ENCODE peak calls at places on chromosomes 12 and 14, in four cellular contexts. B, K, N and W are unnamed samples. For H3K4me1, the result is how much of the 10 kb centered on the place peaks cover.

GRCh38 chr12:76083761-76084276 is 666 bp downstream of the NAP1L1 start:
- DNase-seq in B (peak), N (peak), K (peak), W (peak)

GRCh38 chr12:11885261-11886038 is 185.3 kb upstream of the BCL2L14 start:
- DNase-seq in B (no peak), N (no peak), K (peak), W (no peak)

GRCh38 chr12:117235261-117235660 is 45.0 kb upstream of the FBXO21 start:
- DNase-seq in K (no peak), B (no peak), N (peak), W (no peak)

GRCh38 chr14:98138666-98139065 is 1133.3 kb downstream of the BCL11B start:
- DNase-seq in K (no peak), B (no peak), N (peak), W (no peak)

GRCh38 chr12:13435535-13435934 is 239.0 kb downstream of the EMP1 start:
- DNase-seq in K (no peak), N (peak), B (no peak), W (no peak)

GRCh38 chr12:52364901-52365489 is 2.3 kb downstream of the KRT85 start:
- DNase-seq in B (no peak), K (no peak), N (no peak), W (no peak)

GRCh38 chr12:52674416-52674775 is 5.8 kb downstream of the KRT1 start:
- DNase-seq in K (no peak), B (no peak), N (no peak), W (no peak)

GRCh38 chr14:93006484-93007128 is 83.7 kb downstream of the CHGA start:
- DNase-seq in N (no peak), B (no peak), K (no peak), W (no peak)

GRCh38 chr12:105613269-105613668 is 282.8 kb downstream of the C12orf75 start:
- DNase-seq in K (no peak), N (no peak), B (no peak), W (no peak)

GRCh38 chr14:23876160-23876750 is 77.3 kb upstream of the DHRS4 start:
- DNase-seq in N (no peak), B (no peak), K (no peak), W (no peak)

GRCh38 chr12:58502236-58502635 is 418.1 kb downstream of the LRIG3 start:
- DNase-seq in K (no peak), N (no peak), B (no peak), W (no peak)

DNA sequence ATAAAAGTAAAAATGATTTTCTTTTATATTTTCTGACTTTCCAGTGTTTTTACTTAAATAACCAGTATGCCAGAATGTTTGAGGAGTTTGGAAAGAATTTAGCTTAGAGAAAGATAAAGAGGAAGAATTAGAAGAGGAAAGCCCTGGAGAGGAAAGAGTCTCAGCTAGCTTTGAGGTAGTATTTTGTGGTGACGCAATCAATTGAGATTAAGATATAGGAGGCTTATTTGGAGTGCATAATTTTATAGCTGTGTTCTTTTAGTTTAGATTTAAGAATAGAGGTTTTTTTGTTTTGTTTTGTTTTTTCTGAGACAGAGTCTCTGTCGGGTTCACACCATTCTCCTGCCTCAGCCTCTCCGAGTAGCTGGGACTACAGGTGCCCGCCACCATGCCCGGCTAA is 18.1 kb downstream of the CLEC2B start:
- DNase-seq in B (no peak), K (no peak), N (no peak), W (no peak)
- H3K27ac ChIP-seq in B (no peak), K (no peak), N (no peak), W (no peak)

GRCh38 chr12:79124385-79124784 is 259.8 kb downstream of the SYT1 start:
- DNase-seq in K (no peak), B (no peak), N (no peak), W (no peak)

GRCh38 chr12:79119796-79120195 is 255.2 kb downstream of the SYT1 start:
- DNase-seq in N (peak), K (no peak), B (no peak), W (no peak)

GRCh38 chr12:79115743-79116142 is 251.2 kb downstream of the SYT1 start:
- DNase-seq in B (no peak), K (no peak), N (no peak), W (no peak)

GRCh38 chr12:79125358-79125757 is 260.8 kb downstream of the SYT1 start:
- DNase-seq in K (no peak), N (no peak), B (no peak), W (no peak)

DNA sequence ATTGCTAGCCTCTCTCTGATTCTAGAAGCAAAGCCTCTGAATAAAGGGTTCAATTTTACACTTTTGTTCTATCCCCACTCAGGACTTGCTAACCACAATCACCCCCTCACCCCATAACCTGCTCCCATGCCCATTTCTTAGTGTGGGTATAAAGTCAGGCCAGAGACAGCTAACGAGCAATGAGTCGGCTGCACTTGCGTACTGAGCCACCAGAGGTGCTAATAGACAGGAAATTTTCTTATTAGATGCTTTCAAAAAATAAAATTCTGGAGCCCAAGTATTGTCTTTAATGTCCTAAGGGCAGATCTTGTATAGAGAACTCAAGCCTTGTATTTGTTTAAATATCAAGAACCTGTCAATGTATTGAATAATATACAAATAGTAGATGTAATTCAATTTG is 256.9 kb downstream of the SYT1 start:
- DNase-seq in B (no peak), K (no peak), N (peak), W (no peak)
- TF ChIP-seq CTCF in B (no peak), K (peak), N (peak), W (no peak)

GRCh38 chr12:124769881-124770512 is 93.7 kb downstream of the SCARB1 start:
- DNase-seq in B (no peak), K (no peak), N (no peak), W (no peak)

GRCh38 chr12:124769166-124769530 is 94.5 kb downstream of the SCARB1 start:
- DNase-seq in K (no peak), N (no peak), B (no peak), W (no peak)

GRCh38 chr12:124772467-124773170 is 91.0 kb downstream of the SCARB1 start:
- DNase-seq in N (peak), B (no peak), K (no peak), W (no peak)

GRCh38 chr12:124771462-124772361 is 92.0 kb downstream of the SCARB1 start:
- DNase-seq in K (peak), B (peak), N (peak), W (peak)

GRCh38 chr12:124770725-124771124 is 92.9 kb downstream of the SCARB1 start:
- DNase-seq in N (no peak), K (no peak), B (no peak), W (peak)
- H3K4me1 ChIP-seq in N (under half), K (half or more), B (under half), W (under half)

GRCh38 chr12:124324803-124325705 is 30.2 kb downstream of the RFLNA start:
- DNase-seq in B (no peak), N (no peak), K (no peak), W (no peak)
- H3K27ac ChIP-seq in B (no peak), N (no peak), K (no peak), W (no peak)

DNA sequence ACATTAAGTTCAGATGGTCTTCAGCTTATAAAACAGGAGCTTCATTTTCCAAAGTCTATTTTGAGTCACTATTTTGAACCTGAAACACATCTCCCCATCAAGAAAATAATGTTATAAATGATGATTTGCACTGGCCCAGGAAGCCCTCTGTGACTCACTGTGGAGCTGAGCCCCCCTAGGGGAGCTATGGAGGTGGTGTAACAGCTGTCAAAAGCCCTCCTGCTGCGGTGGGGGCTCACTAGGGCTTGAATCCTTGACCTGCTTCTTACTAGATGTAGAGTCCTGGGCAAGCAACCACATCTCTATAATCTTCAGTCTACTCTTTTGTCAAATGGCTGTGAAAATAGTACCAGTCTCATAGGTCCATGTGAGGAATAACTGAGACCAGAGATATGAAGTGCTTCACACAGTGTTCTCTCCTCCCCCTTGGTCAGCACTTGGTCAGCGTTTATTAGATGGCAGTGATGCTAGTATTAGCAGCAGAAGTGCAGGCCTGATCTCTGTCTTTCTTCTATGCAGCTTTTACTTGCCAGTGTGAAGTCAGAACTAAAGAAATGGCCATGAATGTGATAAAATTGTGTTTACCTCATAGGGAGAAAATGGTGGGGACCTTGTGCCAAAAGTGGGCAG is 83.4 kb downstream of the RTN1 start:
- DNase-seq in K (no peak), B (no peak), N (peak), W (no peak)
- TF ChIP-seq CTCF in K (no peak), B (no peak), N (no peak), W (no peak)